ENCODE peak calls at places on chromosomes 1 and 21, in seven cellular contexts. Y, E, C, G, M, F and K are unnamed samples.
A peak's percentile ranks its signal among the peaks of the same experiment; 100 is the strongest.

GRCh38 chr1:247442164-247442563 is 15.7 kb downstream of the OR2B11 start:
- DNase-seq in Y (no peak), E (peak; percentile 53), C (no peak), G (no peak), M (no peak), F (no peak), K (no peak)

GRCh38 chr21:45410865-45411809 is 6.2 kb downstream of the COL18A1 start:
- DNase-seq in Y (peak; percentile 76), E (no peak), C (peak; percentile 76), G (no peak), M (no peak), F (no peak), K (no peak)

GRCh38 chr1:221161571-221162041 is 282.4 kb downstream of the HLX start:
- DNase-seq in Y (no peak), E (no peak), C (no peak), G (no peak), M (no peak), F (no peak), K (no peak)

GRCh38 chr1:47235280-47235679 is 3.3 kb upstream of the TAL1 start:
- DNase-seq in Y (peak; percentile 56), E (peak; percentile 33), C (peak; percentile 46), G (no peak), M (no peak), F (no peak), K (peak; percentile 58)

GRCh38 chr1:191498318-191498717 is 659.9 kb upstream of the RGS18 start:
- DNase-seq in Y (no peak), E (no peak), C (no peak), G (peak; percentile 66), M (no peak), F (no peak), K (no peak)

GRCh38 chr1:34984435-34985062 is 598 bp downstream of the TMEM35B start:
- DNase-seq in Y (no peak), E (peak; percentile 24), C (peak; percentile 39), G (peak; percentile 37), M (no peak), F (no peak), K (no peak)

GRCh38 chr1:120133228-120133927 is 42.9 kb downstream of the SEC22B start:
- DNase-seq in Y (no peak), E (no peak), C (no peak), G (no peak), M (no peak), F (no peak), K (no peak)

GRCh38 chr1:31621872-31622730 is 4.6 kb downstream of the HCRTR1 start:
- DNase-seq in Y (peak; percentile 56), E (peak; percentile 30), C (peak; percentile 45), G (no peak), M (no peak), F (no peak), K (no peak)

GRCh38 chr1:17892225-17892624 is 137.1 kb downstream of the ACTL8 start:
- DNase-seq in Y (peak; percentile 70), E (no peak), C (peak; percentile 72), G (peak; percentile 8), M (no peak), F (no peak), K (no peak)

GRCh38 chr1:5660141-5660935 is 331.9 kb downstream of the NPHP4 start:
- DNase-seq in Y (no peak), E (no peak), C (peak; percentile 19), G (no peak), M (peak; percentile 29), F (no peak), K (no peak)

GRCh38 chr1:47701741-47702515 is 264.1 kb downstream of the FOXD2 start:
- DNase-seq in Y (no peak), E (no peak), C (no peak), G (no peak), M (no peak), F (no peak), K (no peak)

GRCh38 chr1:33050221-33051076 is 13.8 kb upstream of the AK2 start:
- DNase-seq in Y (no peak), E (no peak), C (no peak), G (peak; percentile 94), M (no peak), F (no peak), K (no peak)

GRCh38 chr1:150484431-150484830 is 2.8 kb upstream of the TARS2 start:
- DNase-seq in Y (no peak), E (no peak), C (no peak), G (peak; percentile 25), M (no peak), F (no peak), K (no peak)

GRCh38 chr1:36843906-36844610 is 190.3 kb downstream of the GRIK3 start:
- DNase-seq in Y (no peak), E (no peak), C (no peak), G (no peak), M (no peak), F (no peak), K (no peak)

GRCh38 chr1:84834419-84835064 is 58.5 kb downstream of the LPAR3 start:
- DNase-seq in Y (no peak), E (no peak), C (no peak), G (peak; percentile 95), M (no peak), F (no peak), K (no peak)

GRCh38 chr1:1470626-1471388 is 758 bp upstream of the ATAD3B start:
- DNase-seq in Y (no peak), E (no peak), C (no peak), G (peak; percentile 56), M (no peak), F (no peak), K (no peak)

GRCh38 chr1:169483500-169483966 is 2.2 kb downstream of the SLC19A2 start:
- DNase-seq in Y (no peak), E (no peak), C (no peak), G (peak; percentile 51), M (no peak), F (no peak), K (no peak)

GRCh38 chr1:25020851-25021585 is 90.9 kb upstream of the RUNX3 start:
- DNase-seq in Y (no peak), E (no peak), C (no peak), G (no peak), M (no peak), F (no peak), K (no peak)

GRCh38 chr1:199784127-199784526 is 243.4 kb upstream of the NR5A2 start:
- DNase-seq in Y (no peak), E (no peak), C (no peak), G (peak; percentile 97), M (no peak), F (no peak), K (no peak)

GRCh38 chr1:201471772-201472171 is 2.8 kb upstream of the PHLDA3 start:
- DNase-seq in Y (no peak), E (no peak), C (no peak), G (peak; percentile 95), M (no peak), F (no peak), K (no peak)

GRCh38 chr1:213385201-213385600 is 334.2 kb downstream of the RPS6KC1 start:
- DNase-seq in Y (no peak), E (no peak), C (no peak), G (no peak), M (no peak), F (no peak), K (no peak)

DNA sequence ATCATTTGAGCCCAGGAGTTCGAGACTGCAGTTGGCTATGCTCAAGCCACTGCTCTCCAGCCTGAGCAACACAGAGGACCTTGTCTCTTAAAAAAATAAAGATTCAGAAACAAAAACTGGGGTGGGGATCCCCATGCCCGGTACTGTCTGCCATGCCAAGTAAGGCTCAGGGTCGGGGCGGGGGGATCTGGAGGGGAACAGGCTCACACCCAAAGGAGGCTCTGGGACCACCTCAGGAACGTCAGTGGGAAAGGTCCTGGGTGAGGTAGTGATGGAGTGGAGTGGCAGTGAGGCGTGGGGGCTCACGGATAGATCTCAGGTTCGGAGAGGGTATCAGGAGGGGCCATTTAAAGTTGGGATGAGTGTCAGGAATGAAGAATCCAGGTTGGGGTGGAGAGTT is 765 bp upstream of the S100A4 start:
- DNase-seq in Y (no peak), E (no peak), C (no peak), G (no peak), M (no peak), F (no peak), K (no peak)
- H3K27ac ChIP-seq in Y (peak overlapping the region; percentile 86), E (no peak overlapping the region), C (peak overlapping the region; percentile 90), G (no peak overlapping the region), M (peak overlapping the region; percentile 69), F (peak overlapping the region; percentile 96), K (no peak overlapping the region)

DNA sequence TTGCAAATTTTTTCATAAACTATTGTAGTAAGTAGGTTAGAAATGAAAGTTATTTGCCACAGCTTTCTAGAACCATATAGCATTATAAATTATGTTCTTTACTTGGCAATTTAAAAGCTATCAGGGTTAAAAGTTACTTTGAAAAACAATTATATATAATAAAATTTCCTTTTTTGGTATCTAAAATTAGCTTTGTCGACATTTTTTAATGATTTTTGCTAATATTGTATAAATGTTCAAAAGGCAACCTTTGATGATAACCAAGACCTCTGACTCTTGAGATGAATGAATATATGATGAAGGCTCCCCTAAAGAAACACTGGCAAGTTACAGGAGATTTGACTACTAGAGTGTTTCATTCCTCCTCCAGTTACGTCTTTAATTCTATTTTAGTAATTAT is 121.2 kb downstream of the CDC42BPA start:
- DNase-seq in Y (no peak), E (no peak), C (no peak), G (no peak), M (no peak), F (no peak), K (no peak)
- H3K27ac ChIP-seq in Y (no peak overlapping the region), E (no peak overlapping the region), C (no peak overlapping the region), G (no peak overlapping the region), M (no peak overlapping the region), F (no peak overlapping the region), K (no peak overlapping the region)

GRCh38 chr1:218531936-218532335 is 186.8 kb downstream of the TGFB2 start:
- DNase-seq in Y (no peak), E (no peak), C (no peak), G (no peak), M (no peak), F (no peak), K (no peak)
- H3K27ac ChIP-seq in Y (no peak overlapping the region), E (no peak overlapping the region), C (no peak overlapping the region), G (no peak overlapping the region), M (no peak overlapping the region), F (no peak overlapping the region), K (no peak overlapping the region)

GRCh38 chr1:155071701-155072100 is 6.9 kb upstream of the EFNA3 start:
- DNase-seq in Y (no peak), E (no peak), C (no peak), G (no peak), M (no peak), F (no peak), K (no peak)
- H3K27ac ChIP-seq in Y (no peak overlapping the region), E (no peak overlapping the region), C (peak overlapping the region; percentile 60), G (no peak overlapping the region), M (no peak overlapping the region), F (no peak overlapping the region), K (no peak overlapping the region)